ENCODE peak calls at places on chromosomes 12 and 14, in five cellular contexts. X, G, K, Z and D are unnamed samples.
A peak's percentile ranks its signal among the peaks of the same experiment; 100 is the strongest.

GRCh38 chr12:101713059-101713682 is 15.7 kb downstream of the CHPT1 start:
- DNase-seq in G (no peak), X (no peak), K (no peak), Z (peak; percentile 85), D (no peak)

GRCh38 chr12:90015228-90015627 is 306.6 kb upstream of the ATP2B1 start:
- DNase-seq in Z (no peak), G (no peak), X (no peak), K (no peak), D (no peak)

GRCh38 chr12:60172266-60172665 is 576.4 kb downstream of the SLC16A7 start:
- DNase-seq in G (no peak), K (no peak), Z (no peak), X (no peak), D (no peak)

GRCh38 chr14:62988967-62989366 is 56.3 kb downstream of the KCNH5 start:
- DNase-seq in X (no peak), K (no peak), G (no peak), Z (no peak), D (no peak)

GRCh38 chr12:40054554-40055226 is 51.2 kb downstream of the SLC2A13 start:
- DNase-seq in Z (no peak), K (no peak), X (no peak), G (peak; percentile 58), D (no peak)

GRCh38 chr12:95385246-95385645 is 88.7 kb upstream of the METAP2 start:
- DNase-seq in Z (no peak), K (peak; percentile 12), G (no peak), X (no peak), D (no peak)

GRCh38 chr12:131093971-131094830 is 140.5 kb downstream of the ADGRD1 start:
- DNase-seq in Z (no peak), K (no peak), G (no peak), X (no peak), D (no peak)

GRCh38 chr12:30794020-30794419 is 39.3 kb upstream of the CAPRIN2 start:
- DNase-seq in X (no peak), G (no peak), K (no peak), Z (no peak), D (no peak)

GRCh38 chr12:110307372-110307771 is 26.3 kb downstream of the ATP2A2 start:
- DNase-seq in X (no peak), G (no peak), Z (no peak), K (no peak), D (no peak)

GRCh38 chr12:70393787-70394519 is 27.9 kb downstream of the KCNMB4 start:
- DNase-seq in K (no peak), X (no peak), Z (no peak), G (no peak), D (no peak)

GRCh38 chr12:6533653-6534157 is 612 bp upstream of the GAPDH start:
- DNase-seq in G (peak; percentile 95), K (peak; percentile 94), X (peak; percentile 72), Z (peak; percentile 86), D (no peak)

GRCh38 chr12:6534158-6534913 is at the start of gene GAPDH:
- DNase-seq in G (peak; percentile 99), K (peak; percentile 98), Z (peak; percentile 95), X (peak; percentile 90), D (peak; percentile 80)

GRCh38 chr12:6535960-6536847 is 1.9 kb downstream of the GAPDH start:
- DNase-seq in X (no peak), K (no peak), Z (peak; percentile 23), G (no peak), D (no peak)

GRCh38 chr12:6535697-6535946 is 1.3 kb downstream of the GAPDH start:
- DNase-seq in G (no peak), K (no peak), Z (no peak), X (no peak), D (no peak)

GRCh38 chr12:6534914-6535696 is 788 bp downstream of the GAPDH start:
- DNase-seq in G (peak; percentile 71), K (peak; percentile 82), X (peak; percentile 57), Z (peak; percentile 22), D (no peak)
- TF ChIP-seq JUNB in G (no peak), K (no peak), X (no peak), Z (peak; percentile 32), D (no peak)

DNA sequence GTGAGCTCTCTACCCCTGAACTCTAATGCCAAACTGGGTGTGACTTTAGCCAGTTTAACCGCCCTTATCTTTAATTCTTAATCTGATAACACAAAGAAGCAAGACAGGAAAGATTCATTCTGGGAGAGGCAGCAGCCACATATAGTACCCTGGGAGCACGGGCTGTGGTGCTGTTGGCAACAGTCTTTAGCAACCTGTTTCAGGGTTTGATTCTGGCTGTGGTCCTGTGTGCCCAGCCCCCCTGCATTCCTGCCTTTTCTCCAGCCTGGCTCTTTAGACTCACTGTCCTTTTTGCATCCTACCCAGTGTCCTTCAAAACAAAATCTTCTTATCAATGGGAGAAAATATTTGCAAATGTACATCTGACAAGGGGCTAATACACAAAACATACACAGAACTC is 275.2 kb downstream of the GXYLT1 start:
- DNase-seq in Z (no peak), K (no peak), G (no peak), X (no peak), D (no peak)
- TF ChIP-seq JUNB in Z (no peak), K (no peak), G (no peak), X (no peak), D (no peak)

GRCh38 chr12:7374423-7375144 is 69.4 kb downstream of the CD163L1 start:
- DNase-seq in X (peak; percentile 37), K (peak; percentile 91), Z (peak; percentile 80), G (peak; percentile 60), D (no peak)
- TF ChIP-seq JUNB in X (no peak), K (no peak), Z (no peak), G (no peak), D (no peak)

GRCh38 chr14:103422981-103423600 is 37.9 kb downstream of the MARK3 start:
- DNase-seq in X (peak; percentile 20), K (no peak), Z (no peak), G (no peak), D (no peak)
- TF ChIP-seq JUNB in X (no peak), K (no peak), Z (no peak), G (no peak), D (peak; percentile 6)

DNA sequence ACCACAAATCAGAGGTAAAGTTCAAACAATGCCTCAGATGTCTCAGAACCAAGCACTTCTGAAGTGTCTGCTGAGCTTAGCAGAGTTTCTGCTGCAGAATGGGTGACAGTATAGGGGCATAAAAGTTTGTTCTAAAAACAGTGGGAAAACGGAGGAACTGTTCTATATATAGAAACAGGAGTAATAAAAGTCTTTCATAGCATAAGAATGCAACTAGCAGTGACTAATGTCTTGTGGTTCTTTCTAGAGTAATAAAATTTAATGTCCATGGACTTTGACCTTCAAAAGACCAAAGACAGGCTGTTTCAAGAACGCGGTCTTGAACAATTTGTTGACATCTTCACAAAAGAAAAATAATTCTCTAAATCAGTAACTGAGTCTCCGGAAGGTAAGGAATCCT is 107.5 kb upstream of the FAR2 start:
- DNase-seq in K (no peak), G (peak; percentile 27), Z (no peak), X (no peak), D (no peak)
- TF ChIP-seq JUNB in K (no peak), G (no peak), Z (no peak), X (no peak), D (no peak)

GRCh38 chr14:56334458-56334857 is 216.2 kb downstream of the PELI2 start:
- DNase-seq in G (no peak), X (no peak), Z (no peak), K (no peak), D (no peak)

GRCh38 chr14:56333361-56334279 is 215.4 kb downstream of the PELI2 start:
- DNase-seq in Z (peak; percentile 13), X (peak; percentile 15), G (peak; percentile 77), K (no peak), D (no peak)

GRCh38 chr14:56328021-56328420 is 209.8 kb downstream of the PELI2 start:
- DNase-seq in X (no peak), Z (no peak), K (no peak), G (no peak), D (no peak)

DNA sequence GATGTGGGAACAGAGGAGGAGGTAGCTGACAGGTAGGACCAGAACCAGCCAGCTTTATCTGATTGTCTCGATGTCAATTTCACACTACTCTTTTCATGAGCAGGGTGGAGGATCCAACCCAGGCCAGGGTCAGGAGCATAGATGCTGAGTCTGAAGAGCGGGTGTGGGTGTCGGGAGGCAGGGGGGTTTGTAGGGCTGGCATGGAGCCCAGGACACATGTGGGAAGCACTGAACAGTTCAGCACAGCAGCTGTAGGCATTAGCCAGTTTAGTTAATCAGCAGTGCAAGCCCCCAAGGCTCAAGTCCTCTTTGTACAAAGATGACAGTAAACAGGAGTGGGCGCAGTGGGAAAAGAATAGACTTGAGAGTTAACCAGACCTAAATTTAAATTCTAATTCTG is 213.6 kb downstream of the PELI2 start:
- DNase-seq in K (no peak), Z (no peak), X (no peak), G (no peak), D (no peak)
- TF ChIP-seq JUNB in K (no peak), Z (no peak), X (no peak), G (no peak), D (no peak)

GRCh38 chr12:50458606-50459005 is 46.2 kb upstream of the DIP2B start:
- DNase-seq in G (no peak), Z (no peak), K (no peak), X (no peak), D (no peak)
- TF ChIP-seq JUNB in G (no peak), Z (no peak), K (no peak), X (no peak), D (no peak)

GRCh38 chr14:40123816-40124215 is 691.6 kb upstream of the FBXO33 start:
- DNase-seq in K (no peak), G (no peak), X (no peak), Z (no peak), D (no peak)
- TF ChIP-seq JUNB in K (no peak), G (no peak), X (no peak), Z (no peak), D (no peak)

DNA sequence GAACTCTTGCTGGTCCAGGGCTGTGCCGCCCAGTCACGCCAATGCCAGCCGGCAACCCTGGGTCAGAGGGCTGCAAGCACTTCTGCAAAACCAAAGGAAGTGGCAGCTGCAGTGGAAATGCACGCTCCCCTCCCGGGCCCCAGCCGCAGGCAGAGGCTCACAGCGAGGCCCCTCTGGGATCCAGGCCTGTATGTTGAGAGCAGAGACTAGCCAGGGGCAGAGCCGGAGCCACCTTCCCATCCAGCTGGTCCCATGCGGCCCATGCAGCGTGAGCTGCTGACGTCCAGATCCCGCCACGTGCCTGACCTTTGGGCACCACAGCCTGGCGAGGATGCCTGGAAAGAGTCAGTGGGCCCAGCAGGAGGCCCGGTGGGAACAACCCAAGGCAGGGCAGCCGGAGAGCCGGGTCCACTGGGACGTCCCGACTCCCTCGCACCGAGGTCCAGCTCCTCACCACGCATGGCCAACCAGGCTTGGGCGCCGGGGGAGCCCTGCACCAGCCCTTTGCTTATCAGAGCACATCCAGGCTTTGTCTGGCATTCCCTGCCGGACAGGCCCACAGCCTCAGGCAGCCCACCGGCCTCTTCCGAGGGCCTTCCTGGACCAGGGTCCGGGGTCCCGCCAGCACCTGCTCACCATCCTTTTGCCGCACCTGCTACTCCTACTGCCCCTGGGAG is 4.3 kb downstream of the GPR132 start:
- DNase-seq in X (no peak), K (no peak), Z (no peak), G (no peak), D (no peak)
- TF ChIP-seq JUNB in X (no peak), K (no peak), Z (no peak), G (no peak), D (no peak)